ENCODE peak calls at places on chromosomes 2 and 18, in eight cellular contexts. One of them, this sample, is unnamed.
A peak's percentile ranks its signal among the peaks of the same experiment; 100 is the strongest.

GRCh38 chr2:128622916-128623620 is 304.4 kb upstream of the HS6ST1 start:
- DNase-seq in small intestine: no peak
- DNase-seq in HCT116: no peak
- DNase-seq in effector memory CD8-positive, alpha-beta T cell: no peak
- DNase-seq in iris pigment epithelial cell: peak; percentile 36
- DNase-seq in glomerular endothelial cell: no peak
- DNase-seq in AG04450: no peak
- DNase-seq in CD4-positive, alpha-beta T cell: no peak
- DNase-seq in this sample: no peak

GRCh38 chr2:109703076-109703475 is 88.9 kb downstream of the SOWAHC start:
- DNase-seq in glomerular endothelial cell: no peak
- DNase-seq in small intestine: no peak
- DNase-seq in iris pigment epithelial cell: peak; percentile 86
- DNase-seq in HCT116: no peak
- DNase-seq in AG04450: no peak
- DNase-seq in effector memory CD8-positive, alpha-beta T cell: no peak
- DNase-seq in CD4-positive, alpha-beta T cell: no peak
- DNase-seq in this sample: peak; percentile 40

GRCh38 chr2:128832946-128833560 is 514.4 kb upstream of the HS6ST1 start:
- DNase-seq in effector memory CD8-positive, alpha-beta T cell: no peak
- DNase-seq in glomerular endothelial cell: no peak
- DNase-seq in CD4-positive, alpha-beta T cell: no peak
- DNase-seq in AG04450: no peak
- DNase-seq in iris pigment epithelial cell: no peak
- DNase-seq in HCT116: no peak
- DNase-seq in small intestine: no peak
- DNase-seq in this sample: no peak

GRCh38 chr2:232321817-232322559 is 56.6 kb upstream of the ALPP start:
- DNase-seq in glomerular endothelial cell: no peak
- DNase-seq in AG04450: no peak
- DNase-seq in HCT116: no peak
- DNase-seq in CD4-positive, alpha-beta T cell: no peak
- DNase-seq in effector memory CD8-positive, alpha-beta T cell: no peak
- DNase-seq in small intestine: no peak
- DNase-seq in iris pigment epithelial cell: no peak
- DNase-seq in this sample: no peak

GRCh38 chr2:108193251-108193650 is 46.5 kb upstream of the SULT1C3 start:
- DNase-seq in iris pigment epithelial cell: peak; percentile 65
- DNase-seq in HCT116: no peak
- DNase-seq in small intestine: no peak
- DNase-seq in CD4-positive, alpha-beta T cell: no peak
- DNase-seq in glomerular endothelial cell: no peak
- DNase-seq in effector memory CD8-positive, alpha-beta T cell: no peak
- DNase-seq in AG04450: no peak
- DNase-seq in this sample: no peak

GRCh38 chr2:44707945-44708645 is 233.4 kb upstream of the SIX3 start:
- DNase-seq in small intestine: peak; percentile 43
- DNase-seq in glomerular endothelial cell: no peak
- DNase-seq in CD4-positive, alpha-beta T cell: no peak
- DNase-seq in effector memory CD8-positive, alpha-beta T cell: no peak
- DNase-seq in iris pigment epithelial cell: no peak
- DNase-seq in AG04450: no peak
- DNase-seq in HCT116: no peak
- DNase-seq in this sample: no peak

GRCh38 chr2:32806857-32807256 is 139.9 kb upstream of the LTBP1 start:
- DNase-seq in CD4-positive, alpha-beta T cell: no peak
- DNase-seq in effector memory CD8-positive, alpha-beta T cell: no peak
- DNase-seq in HCT116: no peak
- DNase-seq in iris pigment epithelial cell: no peak
- DNase-seq in AG04450: no peak
- DNase-seq in glomerular endothelial cell: no peak
- DNase-seq in small intestine: no peak
- DNase-seq in this sample: no peak

GRCh38 chr2:43073373-43073772 is 153.0 kb downstream of the ZFP36L2 start:
- DNase-seq in small intestine: peak; percentile 82
- DNase-seq in effector memory CD8-positive, alpha-beta T cell: no peak
- DNase-seq in CD4-positive, alpha-beta T cell: no peak
- DNase-seq in AG04450: no peak
- DNase-seq in HCT116: no peak
- DNase-seq in glomerular endothelial cell: no peak
- DNase-seq in iris pigment epithelial cell: peak; percentile 83
- DNase-seq in this sample: no peak

GRCh38 chr18:62438876-62439275 is 83.9 kb upstream of the ZCCHC2 start:
- DNase-seq in HCT116: no peak
- DNase-seq in iris pigment epithelial cell: no peak
- DNase-seq in glomerular endothelial cell: no peak
- DNase-seq in AG04450: no peak
- DNase-seq in effector memory CD8-positive, alpha-beta T cell: no peak
- DNase-seq in CD4-positive, alpha-beta T cell: no peak
- DNase-seq in small intestine: no peak
- DNase-seq in this sample: no peak

GRCh38 chr2:236541008-236541562 is 28.5 kb upstream of the ACKR3 start:
- DNase-seq in glomerular endothelial cell: no peak
- DNase-seq in small intestine: no peak
- DNase-seq in AG04450: no peak
- DNase-seq in effector memory CD8-positive, alpha-beta T cell: no peak
- DNase-seq in CD4-positive, alpha-beta T cell: no peak
- DNase-seq in iris pigment epithelial cell: peak; percentile 14
- DNase-seq in HCT116: no peak
- DNase-seq in this sample: peak; percentile 1

GRCh38 chr2:113876503-113877387 is 13.1 kb upstream of the ACTR3 start:
- DNase-seq in effector memory CD8-positive, alpha-beta T cell: peak; percentile 29
- DNase-seq in HCT116: peak; percentile 64
- DNase-seq in AG04450: no peak
- DNase-seq in CD4-positive, alpha-beta T cell: peak; percentile 78
- DNase-seq in glomerular endothelial cell: no peak
- DNase-seq in small intestine: peak; percentile 72
- DNase-seq in iris pigment epithelial cell: no peak
- DNase-seq in this sample: no peak

GRCh38 chr2:235639387-235639786 is 145.5 kb downstream of the AGAP1 start:
- DNase-seq in iris pigment epithelial cell: peak; percentile 89
- DNase-seq in AG04450: peak; percentile 75
- DNase-seq in small intestine: no peak
- DNase-seq in glomerular endothelial cell: no peak
- DNase-seq in CD4-positive, alpha-beta T cell: no peak
- DNase-seq in effector memory CD8-positive, alpha-beta T cell: peak; percentile 9
- DNase-seq in HCT116: no peak
- DNase-seq in this sample: peak; percentile 92

GRCh38 chr2:205776139-205776538 is 93.8 kb downstream of the NRP2 start:
- DNase-seq in HCT116: peak; percentile 55
- DNase-seq in effector memory CD8-positive, alpha-beta T cell: no peak
- DNase-seq in small intestine: peak; percentile 55
- DNase-seq in glomerular endothelial cell: no peak
- DNase-seq in iris pigment epithelial cell: peak; percentile 52
- DNase-seq in AG04450: no peak
- DNase-seq in CD4-positive, alpha-beta T cell: no peak
- DNase-seq in this sample: no peak